ENCODE peak calls at places on chromosomes 16 and 17, in nine cellular contexts. One of them, this sample, is unnamed.

GRCh38 chr17:62653002-62653830 is 25.7 kb downstream of the MRC2 start:
- DNase-seq in activated CD8-positive, alpha-beta memory T cell treated with anti-CD3 and anti-CD28 coated beads for 4 hours: peak; percentile 59
- DNase-seq in NCI-H1930: peak; percentile 45
- DNase-seq in SK-MEL-5: no peak
- DNase-seq in head of caudate nucleus: peak; percentile 64
- DNase-seq in mucosa of gallbladder: peak; percentile 43
- DNase-seq in hepatocyte: peak; percentile 60
- DNase-seq in activated effector memory CD4-positive, alpha-beta T cell treated with Interleukin-2 at 50 U/mL for 16 hours: peak; percentile 34
- DNase-seq in T-helper 2 cell treated with Interferon-gamma antibody and Interleukin-4, amounts not matched to agents 5 μg/mL and 100 μg/mL, for 36 hours: peak; percentile 93
- DNase-seq in this sample: no peak

GRCh38 chr17:60039096-60039495 is 39.6 kb downstream of the HEATR6 start:
- DNase-seq in activated CD8-positive, alpha-beta memory T cell treated with anti-CD3 and anti-CD28 coated beads for 4 hours: no peak
- DNase-seq in hepatocyte: no peak
- DNase-seq in NCI-H1930: no peak
- DNase-seq in SK-MEL-5: no peak
- DNase-seq in T-helper 2 cell treated with Interferon-gamma antibody and Interleukin-4, amounts not matched to agents 5 μg/mL and 100 μg/mL, for 36 hours: no peak
- DNase-seq in head of caudate nucleus: no peak
- DNase-seq in mucosa of gallbladder: no peak
- DNase-seq in activated effector memory CD4-positive, alpha-beta T cell treated with Interleukin-2 at 50 U/mL for 16 hours: no peak
- DNase-seq in this sample: peak; percentile 3

GRCh38 chr17:9684955-9685621 is 39.8 kb downstream of the USP43 start:
- DNase-seq in T-helper 2 cell treated with Interferon-gamma antibody and Interleukin-4, amounts not matched to agents 5 μg/mL and 100 μg/mL, for 36 hours: no peak
- DNase-seq in head of caudate nucleus: no peak
- DNase-seq in activated effector memory CD4-positive, alpha-beta T cell treated with Interleukin-2 at 50 U/mL for 16 hours: no peak
- DNase-seq in SK-MEL-5: no peak
- DNase-seq in activated CD8-positive, alpha-beta memory T cell treated with anti-CD3 and anti-CD28 coated beads for 4 hours: no peak
- DNase-seq in NCI-H1930: peak; percentile 32
- DNase-seq in mucosa of gallbladder: peak; percentile 13
- DNase-seq in hepatocyte: no peak
- DNase-seq in this sample: no peak

GRCh38 chr16:30565984-30566383 is 5.5 kb downstream of the ZNF688 start:
- DNase-seq in activated CD8-positive, alpha-beta memory T cell treated with anti-CD3 and anti-CD28 coated beads for 4 hours: no peak
- DNase-seq in SK-MEL-5: no peak
- DNase-seq in hepatocyte: no peak
- DNase-seq in mucosa of gallbladder: no peak
- DNase-seq in head of caudate nucleus: no peak
- DNase-seq in activated effector memory CD4-positive, alpha-beta T cell treated with Interleukin-2 at 50 U/mL for 16 hours: no peak
- DNase-seq in NCI-H1930: no peak
- DNase-seq in T-helper 2 cell treated with Interferon-gamma antibody and Interleukin-4, amounts not matched to agents 5 μg/mL and 100 μg/mL, for 36 hours: no peak
- DNase-seq in this sample: no peak

GRCh38 chr16:70634861-70635260 is 11.5 kb upstream of the IL34 start:
- DNase-seq in SK-MEL-5: no peak
- DNase-seq in mucosa of gallbladder: no peak
- DNase-seq in NCI-H1930: no peak
- DNase-seq in T-helper 2 cell treated with Interferon-gamma antibody and Interleukin-4, amounts not matched to agents 5 μg/mL and 100 μg/mL, for 36 hours: no peak
- DNase-seq in head of caudate nucleus: no peak
- DNase-seq in activated CD8-positive, alpha-beta memory T cell treated with anti-CD3 and anti-CD28 coated beads for 4 hours: no peak
- DNase-seq in hepatocyte: no peak
- DNase-seq in activated effector memory CD4-positive, alpha-beta T cell treated with Interleukin-2 at 50 U/mL for 16 hours: no peak
- DNase-seq in this sample: no peak

GRCh38 chr16:48603647-48604376 is 6.2 kb downstream of the N4BP1 start:
- DNase-seq in head of caudate nucleus: no peak
- DNase-seq in mucosa of gallbladder: no peak
- DNase-seq in SK-MEL-5: no peak
- DNase-seq in T-helper 2 cell treated with Interferon-gamma antibody and Interleukin-4, amounts not matched to agents 5 μg/mL and 100 μg/mL, for 36 hours: no peak
- DNase-seq in activated effector memory CD4-positive, alpha-beta T cell treated with Interleukin-2 at 50 U/mL for 16 hours: no peak
- DNase-seq in activated CD8-positive, alpha-beta memory T cell treated with anti-CD3 and anti-CD28 coated beads for 4 hours: no peak
- DNase-seq in NCI-H1930: no peak
- DNase-seq in hepatocyte: no peak
- DNase-seq in this sample: no peak

GRCh38 chr16:86316967-86317616 is 193.2 kb upstream of the FOXF1 start:
- DNase-seq in activated effector memory CD4-positive, alpha-beta T cell treated with Interleukin-2 at 50 U/mL for 16 hours: no peak
- DNase-seq in SK-MEL-5: no peak
- DNase-seq in NCI-H1930: no peak
- DNase-seq in head of caudate nucleus: no peak
- DNase-seq in T-helper 2 cell treated with Interferon-gamma antibody and Interleukin-4, amounts not matched to agents 5 μg/mL and 100 μg/mL, for 36 hours: no peak
- DNase-seq in activated CD8-positive, alpha-beta memory T cell treated with anti-CD3 and anti-CD28 coated beads for 4 hours: no peak
- DNase-seq in mucosa of gallbladder: no peak
- DNase-seq in hepatocyte: no peak
- DNase-seq in this sample: no peak

GRCh38 chr16:81703177-81704155 is 75.6 kb upstream of the PLCG2 start:
- DNase-seq in activated CD8-positive, alpha-beta memory T cell treated with anti-CD3 and anti-CD28 coated beads for 4 hours: no peak
- DNase-seq in mucosa of gallbladder: no peak
- DNase-seq in T-helper 2 cell treated with Interferon-gamma antibody and Interleukin-4, amounts not matched to agents 5 μg/mL and 100 μg/mL, for 36 hours: no peak
- DNase-seq in activated effector memory CD4-positive, alpha-beta T cell treated with Interleukin-2 at 50 U/mL for 16 hours: no peak
- DNase-seq in NCI-H1930: no peak
- DNase-seq in hepatocyte: peak; percentile 63
- DNase-seq in head of caudate nucleus: no peak
- DNase-seq in SK-MEL-5: no peak
- DNase-seq in this sample: peak; percentile 39

GRCh38 chr17:77924757-77925336 is 33.7 kb upstream of the TNRC6C start:
- DNase-seq in activated CD8-positive, alpha-beta memory T cell treated with anti-CD3 and anti-CD28 coated beads for 4 hours: no peak
- DNase-seq in hepatocyte: no peak
- DNase-seq in activated effector memory CD4-positive, alpha-beta T cell treated with Interleukin-2 at 50 U/mL for 16 hours: no peak
- DNase-seq in T-helper 2 cell treated with Interferon-gamma antibody and Interleukin-4, amounts not matched to agents 5 μg/mL and 100 μg/mL, for 36 hours: no peak
- DNase-seq in head of caudate nucleus: peak; percentile 61
- DNase-seq in SK-MEL-5: peak; percentile 52
- DNase-seq in mucosa of gallbladder: peak; percentile 41
- DNase-seq in NCI-H1930: no peak
- DNase-seq in this sample: no peak

GRCh38 chr17:55420067-55420775 is 1.4 kb downstream of the MMD start:
- DNase-seq in T-helper 2 cell treated with Interferon-gamma antibody and Interleukin-4, amounts not matched to agents 5 μg/mL and 100 μg/mL, for 36 hours: peak; percentile 39
- DNase-seq in SK-MEL-5: no peak
- DNase-seq in activated effector memory CD4-positive, alpha-beta T cell treated with Interleukin-2 at 50 U/mL for 16 hours: peak; percentile 14
- DNase-seq in NCI-H1930: no peak
- DNase-seq in mucosa of gallbladder: no peak
- DNase-seq in head of caudate nucleus: no peak
- DNase-seq in activated CD8-positive, alpha-beta memory T cell treated with anti-CD3 and anti-CD28 coated beads for 4 hours: no peak
- DNase-seq in hepatocyte: no peak
- DNase-seq in this sample: no peak

GRCh38 chr16:4800290-4801041 is 2.0 kb downstream of the ROGDI start:
- DNase-seq in hepatocyte: no peak
- DNase-seq in activated effector memory CD4-positive, alpha-beta T cell treated with Interleukin-2 at 50 U/mL for 16 hours: no peak
- DNase-seq in mucosa of gallbladder: peak; percentile 57
- DNase-seq in SK-MEL-5: no peak
- DNase-seq in activated CD8-positive, alpha-beta memory T cell treated with anti-CD3 and anti-CD28 coated beads for 4 hours: no peak
- DNase-seq in head of caudate nucleus: peak; percentile 89
- DNase-seq in T-helper 2 cell treated with Interferon-gamma antibody and Interleukin-4, amounts not matched to agents 5 μg/mL and 100 μg/mL, for 36 hours: no peak
- DNase-seq in NCI-H1930: no peak
- DNase-seq in this sample: no peak

GRCh38 chr17:67617304-67617899 is 100.3 kb upstream of the NOL11 start:
- DNase-seq in activated CD8-positive, alpha-beta memory T cell treated with anti-CD3 and anti-CD28 coated beads for 4 hours: no peak
- DNase-seq in NCI-H1930: no peak
- DNase-seq in T-helper 2 cell treated with Interferon-gamma antibody and Interleukin-4, amounts not matched to agents 5 μg/mL and 100 μg/mL, for 36 hours: no peak
- DNase-seq in activated effector memory CD4-positive, alpha-beta T cell treated with Interleukin-2 at 50 U/mL for 16 hours: no peak
- DNase-seq in hepatocyte: no peak
- DNase-seq in mucosa of gallbladder: no peak
- DNase-seq in SK-MEL-5: no peak
- DNase-seq in head of caudate nucleus: no peak
- DNase-seq in this sample: no peak

GRCh38 chr17:4587195-4587594 is 2.9 kb downstream of the SMTNL2 start:
- DNase-seq in hepatocyte: no peak
- DNase-seq in mucosa of gallbladder: no peak
- DNase-seq in NCI-H1930: no peak
- DNase-seq in SK-MEL-5: no peak
- DNase-seq in head of caudate nucleus: no peak
- DNase-seq in activated CD8-positive, alpha-beta memory T cell treated with anti-CD3 and anti-CD28 coated beads for 4 hours: no peak
- DNase-seq in T-helper 2 cell treated with Interferon-gamma antibody and Interleukin-4, amounts not matched to agents 5 μg/mL and 100 μg/mL, for 36 hours: no peak
- DNase-seq in activated effector memory CD4-positive, alpha-beta T cell treated with Interleukin-2 at 50 U/mL for 16 hours: no peak
- DNase-seq in this sample: no peak

GRCh38 chr17:60601443-60602384 is 1.7 kb downstream of the PPM1D start:
- DNase-seq in NCI-H1930: peak; percentile 46
- DNase-seq in SK-MEL-5: peak; percentile 95
- DNase-seq in T-helper 2 cell treated with Interferon-gamma antibody and Interleukin-4, amounts not matched to agents 5 μg/mL and 100 μg/mL, for 36 hours: peak; percentile 30
- DNase-seq in activated CD8-positive, alpha-beta memory T cell treated with anti-CD3 and anti-CD28 coated beads for 4 hours: no peak
- DNase-seq in mucosa of gallbladder: peak; percentile 58
- DNase-seq in head of caudate nucleus: peak; percentile 79
- DNase-seq in hepatocyte: peak; percentile 91
- DNase-seq in activated effector memory CD4-positive, alpha-beta T cell treated with Interleukin-2 at 50 U/mL for 16 hours: no peak
- DNase-seq in this sample: peak; percentile 62

GRCh38 chr17:40321502-40322416 is 12.8 kb downstream of the RARA start:
- DNase-seq in activated CD8-positive, alpha-beta memory T cell treated with anti-CD3 and anti-CD28 coated beads for 4 hours: no peak
- DNase-seq in SK-MEL-5: no peak
- DNase-seq in hepatocyte: no peak
- DNase-seq in head of caudate nucleus: no peak
- DNase-seq in activated effector memory CD4-positive, alpha-beta T cell treated with Interleukin-2 at 50 U/mL for 16 hours: no peak
- DNase-seq in NCI-H1930: no peak
- DNase-seq in T-helper 2 cell treated with Interferon-gamma antibody and Interleukin-4, amounts not matched to agents 5 μg/mL and 100 μg/mL, for 36 hours: no peak
- DNase-seq in mucosa of gallbladder: no peak
- DNase-seq in this sample: no peak

GRCh38 chr16:12541672-12542071 is 262.0 kb downstream of the CPPED1 start:
- DNase-seq in T-helper 2 cell treated with Interferon-gamma antibody and Interleukin-4, amounts not matched to agents 5 μg/mL and 100 μg/mL, for 36 hours: no peak
- DNase-seq in hepatocyte: no peak
- DNase-seq in SK-MEL-5: no peak
- DNase-seq in NCI-H1930: no peak
- DNase-seq in head of caudate nucleus: no peak
- DNase-seq in activated CD8-positive, alpha-beta memory T cell treated with anti-CD3 and anti-CD28 coated beads for 4 hours: no peak
- DNase-seq in activated effector memory CD4-positive, alpha-beta T cell treated with Interleukin-2 at 50 U/mL for 16 hours: no peak
- DNase-seq in mucosa of gallbladder: no peak
- DNase-seq in this sample: peak; percentile 68

GRCh38 chr17:1165836-1166235 is 13.9 kb downstream of the ABR start:
- DNase-seq in activated effector memory CD4-positive, alpha-beta T cell treated with Interleukin-2 at 50 U/mL for 16 hours: no peak
- DNase-seq in hepatocyte: no peak
- DNase-seq in SK-MEL-5: no peak
- DNase-seq in head of caudate nucleus: no peak
- DNase-seq in NCI-H1930: no peak
- DNase-seq in T-helper 2 cell treated with Interferon-gamma antibody and Interleukin-4, amounts not matched to agents 5 μg/mL and 100 μg/mL, for 36 hours: no peak
- DNase-seq in activated CD8-positive, alpha-beta memory T cell treated with anti-CD3 and anti-CD28 coated beads for 4 hours: no peak
- DNase-seq in mucosa of gallbladder: no peak
- DNase-seq in this sample: no peak

GRCh38 chr17:30372755-30373154 is 6.0 kb upstream of the CPD start:
- DNase-seq in activated CD8-positive, alpha-beta memory T cell treated with anti-CD3 and anti-CD28 coated beads for 4 hours: no peak
- DNase-seq in activated effector memory CD4-positive, alpha-beta T cell treated with Interleukin-2 at 50 U/mL for 16 hours: no peak
- DNase-seq in head of caudate nucleus: no peak
- DNase-seq in NCI-H1930: no peak
- DNase-seq in SK-MEL-5: no peak
- DNase-seq in hepatocyte: no peak
- DNase-seq in mucosa of gallbladder: no peak
- DNase-seq in T-helper 2 cell treated with Interferon-gamma antibody and Interleukin-4, amounts not matched to agents 5 μg/mL and 100 μg/mL, for 36 hours: peak; percentile 34
- DNase-seq in this sample: peak; percentile 72

GRCh38 chr16:29114476-29115012 is 129.7 kb downstream of the LAT start:
- DNase-seq in SK-MEL-5: no peak
- DNase-seq in head of caudate nucleus: no peak
- DNase-seq in NCI-H1930: no peak
- DNase-seq in mucosa of gallbladder: peak; percentile 49
- DNase-seq in T-helper 2 cell treated with Interferon-gamma antibody and Interleukin-4, amounts not matched to agents 5 μg/mL and 100 μg/mL, for 36 hours: no peak
- DNase-seq in activated effector memory CD4-positive, alpha-beta T cell treated with Interleukin-2 at 50 U/mL for 16 hours: no peak
- DNase-seq in activated CD8-positive, alpha-beta memory T cell treated with anti-CD3 and anti-CD28 coated beads for 4 hours: no peak
- DNase-seq in hepatocyte: peak; percentile 52
- DNase-seq in this sample: peak; percentile 33

GRCh38 chr16:30070490-30070889 is 4.9 kb downstream of the ALDOA start:
- DNase-seq in mucosa of gallbladder: no peak
- DNase-seq in T-helper 2 cell treated with Interferon-gamma antibody and Interleukin-4, amounts not matched to agents 5 μg/mL and 100 μg/mL, for 36 hours: no peak
- DNase-seq in activated CD8-positive, alpha-beta memory T cell treated with anti-CD3 and anti-CD28 coated beads for 4 hours: no peak
- DNase-seq in hepatocyte: no peak
- DNase-seq in NCI-H1930: no peak
- DNase-seq in activated effector memory CD4-positive, alpha-beta T cell treated with Interleukin-2 at 50 U/mL for 16 hours: no peak
- DNase-seq in SK-MEL-5: no peak
- DNase-seq in head of caudate nucleus: no peak
- DNase-seq in this sample: no peak

GRCh38 chr16:66070140-66070887 is 296.2 kb upstream of the CDH5 start:
- DNase-seq in hepatocyte: peak; percentile 71
- DNase-seq in activated CD8-positive, alpha-beta memory T cell treated with anti-CD3 and anti-CD28 coated beads for 4 hours: no peak
- DNase-seq in T-helper 2 cell treated with Interferon-gamma antibody and Interleukin-4, amounts not matched to agents 5 μg/mL and 100 μg/mL, for 36 hours: no peak
- DNase-seq in NCI-H1930: no peak
- DNase-seq in SK-MEL-5: no peak
- DNase-seq in head of caudate nucleus: peak; percentile 26
- DNase-seq in activated effector memory CD4-positive, alpha-beta T cell treated with Interleukin-2 at 50 U/mL for 16 hours: no peak
- DNase-seq in mucosa of gallbladder: peak; percentile 65
- DNase-seq in this sample: no peak

GRCh38 chr16:8679156-8679555 is 4.7 kb downstream of the ABAT start:
- DNase-seq in NCI-H1930: no peak
- DNase-seq in hepatocyte: peak; percentile 17
- DNase-seq in activated CD8-positive, alpha-beta memory T cell treated with anti-CD3 and anti-CD28 coated beads for 4 hours: no peak
- DNase-seq in head of caudate nucleus: no peak
- DNase-seq in mucosa of gallbladder: no peak
- DNase-seq in SK-MEL-5: no peak
- DNase-seq in T-helper 2 cell treated with Interferon-gamma antibody and Interleukin-4, amounts not matched to agents 5 μg/mL and 100 μg/mL, for 36 hours: no peak
- DNase-seq in activated effector memory CD4-positive, alpha-beta T cell treated with Interleukin-2 at 50 U/mL for 16 hours: no peak
- DNase-seq in this sample: no peak

GRCh38 chr17:49361902-49362722 is at the start of gene ZNF652:
- DNase-seq in NCI-H1930: peak; percentile 97
- DNase-seq in T-helper 2 cell treated with Interferon-gamma antibody and Interleukin-4, amounts not matched to agents 5 μg/mL and 100 μg/mL, for 36 hours: peak; percentile 86
- DNase-seq in head of caudate nucleus: peak; percentile 92
- DNase-seq in hepatocyte: peak; percentile 98
- DNase-seq in SK-MEL-5: peak; percentile 88
- DNase-seq in mucosa of gallbladder: peak; percentile 95
- DNase-seq in activated CD8-positive, alpha-beta memory T cell treated with anti-CD3 and anti-CD28 coated beads for 4 hours: peak; percentile 83
- DNase-seq in activated effector memory CD4-positive, alpha-beta T cell treated with Interleukin-2 at 50 U/mL for 16 hours: peak; percentile 97
- DNase-seq in this sample: peak; percentile 71

GRCh38 chr17:30530346-30531025 is 53.3 kb downstream of the GOSR1 start:
- DNase-seq in T-helper 2 cell treated with Interferon-gamma antibody and Interleukin-4, amounts not matched to agents 5 μg/mL and 100 μg/mL, for 36 hours: no peak
- DNase-seq in head of caudate nucleus: no peak
- DNase-seq in mucosa of gallbladder: no peak
- DNase-seq in activated CD8-positive, alpha-beta memory T cell treated with anti-CD3 and anti-CD28 coated beads for 4 hours: no peak
- DNase-seq in hepatocyte: no peak
- DNase-seq in NCI-H1930: no peak
- DNase-seq in activated effector memory CD4-positive, alpha-beta T cell treated with Interleukin-2 at 50 U/mL for 16 hours: no peak
- DNase-seq in SK-MEL-5: no peak
- DNase-seq in this sample: peak; percentile 48

GRCh38 chr16:88533381-88533831 is 36.8 kb upstream of the ZC3H18 start:
- DNase-seq in hepatocyte: no peak
- DNase-seq in SK-MEL-5: no peak
- DNase-seq in T-helper 2 cell treated with Interferon-gamma antibody and Interleukin-4, amounts not matched to agents 5 μg/mL and 100 μg/mL, for 36 hours: no peak
- DNase-seq in mucosa of gallbladder: no peak
- DNase-seq in NCI-H1930: peak; percentile 60
- DNase-seq in activated CD8-positive, alpha-beta memory T cell treated with anti-CD3 and anti-CD28 coated beads for 4 hours: no peak
- DNase-seq in activated effector memory CD4-positive, alpha-beta T cell treated with Interleukin-2 at 50 U/mL for 16 hours: no peak
- DNase-seq in head of caudate nucleus: peak; percentile 67
- DNase-seq in this sample: no peak

GRCh38 chr17:56870163-56870651 is 36.3 kb downstream of the DGKE start:
- DNase-seq in T-helper 2 cell treated with Interferon-gamma antibody and Interleukin-4, amounts not matched to agents 5 μg/mL and 100 μg/mL, for 36 hours: no peak
- DNase-seq in head of caudate nucleus: no peak
- DNase-seq in SK-MEL-5: no peak
- DNase-seq in hepatocyte: no peak
- DNase-seq in mucosa of gallbladder: no peak
- DNase-seq in activated CD8-positive, alpha-beta memory T cell treated with anti-CD3 and anti-CD28 coated beads for 4 hours: no peak
- DNase-seq in activated effector memory CD4-positive, alpha-beta T cell treated with Interleukin-2 at 50 U/mL for 16 hours: no peak
- DNase-seq in NCI-H1930: no peak
- DNase-seq in this sample: no peak

This sample was measured in renal cortical epithelial cell.